ENCODE peak calls at places on chromosomes 2 and 18, in seven cellular contexts. P, I, Z, V, W, G and M are unnamed samples.

GRCh38 chr2:192148620-192149321 is 46.0 kb downstream of the TMEFF2 start:
- DNase-seq in P (no peak), I (no peak), Z (no peak), V (no peak), W (no peak), G (no peak), M (no peak)

GRCh38 chr2:104746299-104746698 is 107.6 kb upstream of the POU3F3 start:
- DNase-seq in P (no peak), I (no peak), Z (no peak), V (no peak), W (no peak), G (no peak), M (no peak)

GRCh38 chr2:234072454-234072853 is 22.0 kb downstream of the SPP2 start:
- DNase-seq in P (no peak), I (no peak), Z (no peak), V (no peak), W (no peak), G (no peak), M (no peak)

GRCh38 chr18:61896767-61897166 is 4.0 kb upstream of the RNF152 start:
- DNase-seq in P (no peak), I (no peak), Z (no peak), V (no peak), W (no peak), G (no peak), M (no peak)

GRCh38 chr2:175126661-175127060 is 41.3 kb downstream of the ATF2 start:
- DNase-seq in P (no peak), I (no peak), Z (no peak), V (no peak), W (no peak), G (no peak), M (no peak)

GRCh38 chr18:8401606-8402005 is 207.6 kb upstream of the RAB12 start:
- DNase-seq in P (no peak), I (no peak), Z (no peak), V (no peak), W (no peak), G (no peak), M (no peak)

GRCh38 chr2:226431301-226431955 is 368.2 kb downstream of the IRS1 start:
- DNase-seq in P (no peak), I (no peak), Z (no peak), V (no peak), W (no peak), G (no peak), M (no peak)

GRCh38 chr2:166090900-166091299 is 36.9 kb downstream of the SCN1A start:
- DNase-seq in P (no peak), I (no peak), Z (no peak), V (no peak), W (no peak), G (no peak), M (no peak)

GRCh38 chr2:237315881-237316225 is 98.1 kb downstream of the COL6A3 start:
- DNase-seq in P (no peak), I (no peak), Z (no peak), V (no peak), W (no peak), G (no peak), M (no peak)

GRCh38 chr2:28399946-28400345 is 7.3 kb downstream of the FOSL2 start:
- DNase-seq in P (no peak), I (no peak), Z (no peak), V (no peak), W (no peak), G (no peak), M (no peak)

GRCh38 chr2:85329181-85329651 is 1.4 kb upstream of the TGOLN2 start:
- DNase-seq in P (no peak), I (no peak), Z (no peak), V (no peak), W (no peak), G (no peak), M (no peak)

GRCh38 chr2:7972670-7973069 is 709.2 kb upstream of the ID2 start:
- DNase-seq in P (no peak), I (no peak), Z (no peak), V (no peak), W (no peak), G (no peak), M (peak; percentile 19)